ENCODE peak calls at places on chromosomes 2 and 18, in five cellular contexts. One of them, this sample, is unnamed.

GRCh38 chr2:150554046-150554445 is 66.6 kb upstream of the RND3 start:
- DNase-seq in SK-N-SH: no peak
- DNase-seq in HepG2: no peak
- DNase-seq in K562: no peak
- DNase-seq in GM12878: no peak
- DNase-seq in this sample: no peak

GRCh38 chr2:237059155-237059875 is 26.4 kb upstream of the COPS8 start:
- DNase-seq in SK-N-SH: no peak
- DNase-seq in GM12878: peak; percentile 85
- DNase-seq in K562: no peak
- DNase-seq in HepG2: no peak
- DNase-seq in this sample: no peak

GRCh38 chr2:170493698-170494097 is 221.4 kb upstream of the SP5 start:
- DNase-seq in HepG2: no peak
- DNase-seq in K562: no peak
- DNase-seq in GM12878: no peak
- DNase-seq in SK-N-SH: no peak
- DNase-seq in this sample: no peak

GRCh38 chr18:32674491-32674890 is 98.3 kb downstream of the KLHL14 start:
- DNase-seq in HepG2: peak; percentile 28
- DNase-seq in GM12878: no peak
- DNase-seq in SK-N-SH: peak; percentile 5
- DNase-seq in K562: no peak
- DNase-seq in this sample: peak; percentile 71

GRCh38 chr2:207474871-207475485 is 54.8 kb upstream of the CREB1 start:
- DNase-seq in K562: peak; percentile 15
- DNase-seq in SK-N-SH: peak; percentile 44
- DNase-seq in HepG2: peak; percentile 47
- DNase-seq in GM12878: no peak
- DNase-seq in this sample: peak; percentile 50

GRCh38 chr18:2173464-2173863 is 397.8 kb downstream of the METTL4 start:
- DNase-seq in HepG2: no peak
- DNase-seq in SK-N-SH: no peak
- DNase-seq in K562: no peak
- DNase-seq in GM12878: no peak
- DNase-seq in this sample: no peak

GRCh38 chr2:219451626-219452360 is 17.1 kb downstream of the SPEG start:
- DNase-seq in GM12878: no peak
- DNase-seq in SK-N-SH: no peak
- DNase-seq in K562: no peak
- DNase-seq in HepG2: no peak
- DNase-seq in this sample: no peak

GRCh38 chr2:127637725-127638252 is 8.2 kb upstream of the GPR17 start:
- DNase-seq in GM12878: no peak
- DNase-seq in HepG2: no peak
- DNase-seq in SK-N-SH: no peak
- DNase-seq in K562: peak; percentile 46
- DNase-seq in this sample: no peak

GRCh38 chr2:179096090-179096489 is 46.2 kb upstream of the CCDC141 start:
- DNase-seq in GM12878: peak; percentile 40
- DNase-seq in SK-N-SH: no peak
- DNase-seq in HepG2: no peak
- DNase-seq in K562: no peak
- DNase-seq in this sample: no peak

GRCh38 chr18:30970201-30970816 is 72.2 kb downstream of the DSC3 start:
- DNase-seq in HepG2: peak; percentile 31
- DNase-seq in GM12878: no peak
- DNase-seq in K562: no peak
- DNase-seq in SK-N-SH: no peak
- DNase-seq in this sample: peak; percentile 48

GRCh38 chr2:104599802-104600510 is 254.0 kb upstream of the POU3F3 start:
- DNase-seq in HepG2: no peak
- DNase-seq in GM12878: no peak
- DNase-seq in K562: no peak
- DNase-seq in SK-N-SH: no peak
- DNase-seq in this sample: no peak

GRCh38 chr2:205427112-205427511 is 255.2 kb upstream of the NRP2 start:
- DNase-seq in SK-N-SH: no peak
- DNase-seq in HepG2: no peak
- DNase-seq in GM12878: no peak
- DNase-seq in K562: no peak
- DNase-seq in this sample: no peak

GRCh38 chr2:219603784-219604183 is 6.1 kb downstream of the STK11IP start:
- DNase-seq in GM12878: no peak
- DNase-seq in HepG2: no peak
- DNase-seq in K562: no peak
- DNase-seq in SK-N-SH: no peak
- DNase-seq in this sample: no peak

GRCh38 chr2:217429981-217430500 is 570.2 kb upstream of the TNP1 start:
- DNase-seq in HepG2: no peak
- DNase-seq in K562: no peak
- DNase-seq in SK-N-SH: no peak
- DNase-seq in GM12878: no peak
- DNase-seq in this sample: no peak

GRCh38 chr18:14916181-14916580 is 168.2 kb downstream of the ANKRD30B start:
- DNase-seq in HepG2: no peak
- DNase-seq in SK-N-SH: no peak
- DNase-seq in K562: no peak
- DNase-seq in GM12878: no peak
- DNase-seq in this sample: no peak

GRCh38 chr2:95323347-95324155 is 26.4 kb downstream of the KCNIP3 start:
- DNase-seq in HepG2: peak; percentile 25
- DNase-seq in SK-N-SH: peak; percentile 79
- DNase-seq in K562: peak; percentile 61
- DNase-seq in GM12878: no peak
- DNase-seq in this sample: peak; percentile 65

GRCh38 chr2:85165291-85165690 is 32.1 kb downstream of the TCF7L1 start:
- DNase-seq in HepG2: no peak
- DNase-seq in GM12878: no peak
- DNase-seq in SK-N-SH: no peak
- DNase-seq in K562: no peak
- DNase-seq in this sample: no peak

GRCh38 chr18:2104620-2105462 is 466.5 kb downstream of the METTL4 start:
- DNase-seq in SK-N-SH: peak; percentile 62
- DNase-seq in K562: peak; percentile 84
- DNase-seq in HepG2: peak; percentile 30
- DNase-seq in GM12878: no peak
- DNase-seq in this sample: peak; percentile 48

GRCh38 chr2:141589314-141589713 is 541.5 kb downstream of the LRP1B start:
- DNase-seq in GM12878: no peak
- DNase-seq in K562: no peak
- DNase-seq in HepG2: no peak
- DNase-seq in SK-N-SH: no peak
- DNase-seq in this sample: no peak

GRCh38 chr2:67974564-67975430 is 88.0 kb downstream of the C1D start:
- DNase-seq in GM12878: no peak
- DNase-seq in K562: no peak
- DNase-seq in HepG2: no peak
- DNase-seq in SK-N-SH: no peak
- DNase-seq in this sample: no peak

GRCh38 chr2:27572998-27573429 is 9.8 kb upstream of the ZNF512 start:
- DNase-seq in HepG2: no peak
- DNase-seq in SK-N-SH: no peak
- DNase-seq in K562: no peak
- DNase-seq in GM12878: no peak
- DNase-seq in this sample: no peak

GRCh38 chr2:239195318-239195871 is 205.4 kb downstream of the HDAC4 start:
- DNase-seq in HepG2: no peak
- DNase-seq in GM12878: no peak
- DNase-seq in SK-N-SH: no peak
- DNase-seq in K562: no peak
- DNase-seq in this sample: no peak

GRCh38 chr2:178401994-178402437 is 49.0 kb downstream of the PRKRA start:
- DNase-seq in K562: peak; percentile 76
- DNase-seq in SK-N-SH: no peak
- DNase-seq in GM12878: no peak
- DNase-seq in HepG2: no peak
- DNase-seq in this sample: no peak

GRCh38 chr2:152304845-152305244 is 30.1 kb upstream of the FMNL2 start:
- DNase-seq in GM12878: no peak
- DNase-seq in K562: no peak
- DNase-seq in SK-N-SH: no peak
- DNase-seq in HepG2: no peak
- DNase-seq in this sample: no peak

GRCh38 chr2:131509615-131510014 is 17.4 kb upstream of the MZT2A start:
- DNase-seq in GM12878: no peak
- DNase-seq in K562: no peak
- DNase-seq in HepG2: no peak
- DNase-seq in SK-N-SH: no peak
- DNase-seq in this sample: no peak

GRCh38 chr2:6787376-6787775 is 78.3 kb downstream of the CMPK2 start:
- DNase-seq in HepG2: no peak
- DNase-seq in SK-N-SH: no peak
- DNase-seq in K562: no peak
- DNase-seq in GM12878: no peak
- DNase-seq in this sample: no peak
- TF ChIP-seq FOXM1 in HepG2: no peak
- TF ChIP-seq FOXM1 in SK-N-SH: no peak
- TF ChIP-seq FOXM1 in K562: no peak
- TF ChIP-seq FOXM1 in GM12878: no peak
- TF ChIP-seq FOXM1 in this sample: no peak

GRCh38 chr2:39378968-39379367 is 58.1 kb downstream of the MAP4K3 start:
- DNase-seq in SK-N-SH: no peak
- DNase-seq in HepG2: no peak
- DNase-seq in K562: no peak
- DNase-seq in GM12878: no peak
- DNase-seq in this sample: no peak

GRCh38 chr2:39385172-39385571 is 51.9 kb downstream of the MAP4K3 start:
- DNase-seq in GM12878: no peak
- DNase-seq in K562: no peak
- DNase-seq in SK-N-SH: no peak
- DNase-seq in HepG2: no peak
- DNase-seq in this sample: no peak

GRCh38 chr2:39380525-39381150 is 56.4 kb downstream of the MAP4K3 start:
- DNase-seq in SK-N-SH: no peak
- DNase-seq in K562: no peak
- DNase-seq in HepG2: no peak
- DNase-seq in GM12878: no peak
- DNase-seq in this sample: no peak

GRCh38 chr2:39379643-39380524 is 57.2 kb downstream of the MAP4K3 start:
- DNase-seq in GM12878: peak; percentile 31
- DNase-seq in SK-N-SH: peak; percentile 60
- DNase-seq in K562: peak; percentile 30
- DNase-seq in HepG2: peak; percentile 59
- DNase-seq in this sample: peak; percentile 27

DNA sequence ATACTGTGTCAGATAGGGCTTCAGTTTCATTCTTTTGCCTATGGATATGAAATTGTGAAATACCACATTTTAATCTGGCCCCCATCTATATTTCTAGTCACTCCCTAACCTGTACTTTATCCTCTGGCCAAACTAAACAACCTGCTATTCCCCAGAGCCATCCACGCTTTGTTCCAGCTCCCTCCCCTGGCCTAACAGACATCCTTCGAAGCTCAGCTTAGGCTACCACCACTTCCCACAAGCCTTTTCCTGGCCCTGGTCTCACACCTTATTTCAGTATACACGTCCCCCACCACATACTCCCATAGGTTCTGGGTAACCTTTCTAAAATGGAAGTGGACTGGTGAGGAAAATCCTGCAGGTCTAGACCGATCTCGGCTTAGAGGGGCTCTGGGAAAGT is 55.4 kb downstream of the MAP4K3 start:
- DNase-seq in K562: peak; percentile 14
- DNase-seq in HepG2: no peak
- DNase-seq in SK-N-SH: no peak
- DNase-seq in GM12878: no peak
- DNase-seq in this sample: no peak
- TF ChIP-seq FOXM1 in K562: no peak
- TF ChIP-seq FOXM1 in HepG2: no peak
- TF ChIP-seq FOXM1 in SK-N-SH: no peak
- TF ChIP-seq FOXM1 in GM12878: no peak
- TF ChIP-seq FOXM1 in this sample: no peak

DNA sequence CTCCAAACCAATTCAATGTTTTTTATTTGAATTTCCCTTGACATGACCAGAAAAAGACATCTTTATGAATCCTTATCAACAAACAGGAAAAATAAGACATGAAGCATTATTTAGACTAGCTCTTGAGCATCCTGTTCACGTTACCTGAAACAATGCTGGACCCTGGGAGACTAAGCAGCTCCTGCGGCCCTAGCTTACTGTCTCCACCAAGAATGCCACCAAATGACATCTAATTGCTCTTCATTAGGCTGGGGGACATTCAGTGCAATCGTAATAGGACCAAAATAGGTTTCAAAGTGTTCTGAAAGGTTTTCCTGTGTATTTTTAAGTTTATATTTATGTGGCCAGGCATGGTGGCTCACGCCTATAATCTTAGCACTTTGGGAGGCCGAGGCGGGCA is 25.5 kb downstream of the NFE2L2 start:
- DNase-seq in K562: no peak
- DNase-seq in SK-N-SH: no peak
- DNase-seq in GM12878: no peak
- DNase-seq in HepG2: no peak
- DNase-seq in this sample: no peak
- TF ChIP-seq FOXM1 in K562: no peak
- TF ChIP-seq FOXM1 in SK-N-SH: no peak
- TF ChIP-seq FOXM1 in GM12878: no peak
- TF ChIP-seq FOXM1 in HepG2: no peak
- TF ChIP-seq FOXM1 in this sample: no peak

DNA sequence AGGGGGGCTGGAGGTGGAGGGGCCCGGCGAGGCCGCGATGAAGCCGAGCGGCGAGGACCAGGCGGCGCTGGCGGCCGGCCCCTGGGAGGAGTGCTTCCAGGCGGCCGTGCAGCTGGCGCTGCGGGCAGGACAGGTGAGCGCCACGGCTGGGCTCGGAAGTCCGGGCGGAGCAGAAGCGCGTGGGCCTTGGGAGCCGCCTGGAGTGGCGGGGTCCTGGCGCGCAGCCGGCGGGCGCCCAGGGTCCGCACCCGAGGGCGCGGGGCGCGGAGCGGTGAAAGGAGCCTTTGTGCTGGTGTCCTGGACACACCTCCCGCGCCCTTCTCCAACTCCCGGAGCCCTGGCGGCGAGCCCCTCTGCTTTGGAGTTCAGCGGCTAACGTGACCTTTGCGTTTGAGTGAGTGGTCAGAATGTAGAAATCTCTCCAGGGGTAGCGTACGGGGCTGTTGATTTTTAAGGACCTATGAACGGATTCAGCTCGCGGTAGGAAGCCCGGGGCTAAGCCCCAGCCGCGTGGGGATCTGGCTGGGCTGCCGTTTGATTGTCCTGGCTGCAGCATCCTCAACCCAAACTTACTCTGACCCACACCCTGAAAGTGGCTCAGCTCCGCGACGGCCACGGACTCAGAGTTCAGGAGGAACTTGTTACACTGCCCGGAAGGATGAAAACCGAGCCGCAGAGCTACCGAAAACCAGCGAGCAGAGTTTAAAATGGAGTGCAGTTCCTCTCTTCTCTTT is 493 bp downstream of the IMPA2 start:
- DNase-seq in SK-N-SH: no peak
- DNase-seq in GM12878: no peak
- DNase-seq in HepG2: peak; percentile 92
- DNase-seq in K562: no peak
- DNase-seq in this sample: peak; percentile 11
- TF ChIP-seq FOXM1 in SK-N-SH: no peak
- TF ChIP-seq FOXM1 in GM12878: no peak
- TF ChIP-seq FOXM1 in HepG2: no peak
- TF ChIP-seq FOXM1 in K562: no peak
- TF ChIP-seq FOXM1 in this sample: no peak

GRCh38 chr2:196750977-196751631 is 48.4 kb downstream of the GTF3C3 start:
- DNase-seq in HepG2: peak; percentile 68
- DNase-seq in GM12878: peak; percentile 30
- DNase-seq in K562: peak; percentile 34
- DNase-seq in SK-N-SH: peak; percentile 26
- DNase-seq in this sample: peak; percentile 72
- TF ChIP-seq FOXM1 in HepG2: no peak
- TF ChIP-seq FOXM1 in GM12878: no peak
- TF ChIP-seq FOXM1 in K562: no peak
- TF ChIP-seq FOXM1 in SK-N-SH: no peak
- TF ChIP-seq FOXM1 in this sample: no peak

GRCh38 chr2:103002954-103003353 is 241.1 kb downstream of the TMEM182 start:
- DNase-seq in SK-N-SH: no peak
- DNase-seq in K562: no peak
- DNase-seq in HepG2: no peak
- DNase-seq in GM12878: no peak
- DNase-seq in this sample: no peak
- TF ChIP-seq FOXM1 in SK-N-SH: no peak
- TF ChIP-seq FOXM1 in K562: no peak
- TF ChIP-seq FOXM1 in HepG2: no peak
- TF ChIP-seq FOXM1 in GM12878: no peak
- TF ChIP-seq FOXM1 in this sample: no peak